ENCODE peak calls at places on chromosomes 6 and 20, in nine cellular contexts. B is BE2C; F is CD8-positive, alpha-beta T cell; D is left ventricle myocardium inferior; E is mammary epithelial cell; G is pancreas; S is spleen; O is cardiac muscle cell; J is cardiac fibroblast. A is an unnamed sample.

GRCh38 chr20:8170921-8171320 is 38.9 kb downstream of the PLCB1 start:
- DNase-seq in S (no peak), G (no peak), F (no peak), B (no peak), J (no peak), D (no peak), E (no peak), O (no peak), A (no peak)

GRCh38 chr20:48207505-48207904 is 422.2 kb upstream of the SULF2 start:
- DNase-seq in B (no peak), D (no peak), F (no peak), E (no peak), G (no peak), S (no peak), O (no peak), J (no peak), A (no peak)

GRCh38 chr6:125294925-125295324 is 6.8 kb downstream of the HDDC2 start:
- DNase-seq in F (no peak), G (no peak), D (no peak), S (no peak), J (no peak), O (no peak), E (no peak), B (no peak), A (no peak)

GRCh38 chr6:145415616-145416015 is 319.7 kb downstream of the EPM2A start:
- DNase-seq in G (no peak), F (no peak), D (no peak), S (no peak), O (no peak), B (no peak), E (no peak), J (no peak), A (no peak)

GRCh38 chr20:64108731-64109389 is 1.5 kb upstream of the NPBWR2 start:
- DNase-seq in G (no peak), O (no peak), F (no peak), D (peak), J (no peak), S (peak), B (no peak), E (no peak), A (no peak)

GRCh38 chr6:39102024-39102820 is 12.8 kb downstream of the SAYSD1 start:
- DNase-seq in F (no peak), S (no peak), G (no peak), D (peak), B (no peak), J (peak), E (peak), O (peak), A (peak)

GRCh38 chr20:59025086-59025485 is 5.9 kb downstream of the TUBB1 start:
- DNase-seq in F (no peak), B (no peak), J (no peak), D (no peak), O (no peak), S (no peak), E (no peak), G (no peak), A (no peak)

GRCh38 chr6:101365181-101365580 is 28.3 kb upstream of the GRIK2 start:
- DNase-seq in S (no peak), D (no peak), F (no peak), E (no peak), G (no peak), O (no peak), J (no peak), B (no peak), A (no peak)

GRCh38 chr20:32589256-32589655 is 4.1 kb upstream of the NOL4L start:
- DNase-seq in J (no peak), D (no peak), F (no peak), G (no peak), E (peak), S (no peak), B (no peak), O (no peak), A (peak)

GRCh38 chr20:46977909-46978588 is 83.4 kb downstream of the EYA2 start:
- DNase-seq in J (no peak), S (no peak), D (no peak), E (no peak), B (no peak), F (no peak), O (no peak), G (no peak), A (no peak)

GRCh38 chr20:22962567-22963439 is 72.3 kb upstream of the SSTR4 start:
- DNase-seq in G (no peak), D (no peak), S (no peak), F (no peak), E (peak), J (no peak), B (no peak), O (no peak), A (no peak)

GRCh38 chr6:19719691-19720127 is 117.5 kb upstream of the ID4 start:
- DNase-seq in O (peak), G (no peak), E (peak), F (no peak), B (no peak), D (no peak), J (peak), S (no peak), A (peak)

GRCh38 chr6:52144196-52145076 is 41.7 kb upstream of the IL17A start:
- DNase-seq in B (no peak), F (no peak), E (no peak), D (no peak), O (no peak), J (no peak), G (no peak), S (no peak), A (no peak)

GRCh38 chr6:81987293-81987692 is 234.8 kb upstream of the TENT5A start:
- DNase-seq in S (no peak), J (no peak), O (no peak), D (no peak), G (no peak), F (no peak), E (no peak), B (no peak), A (no peak)

GRCh38 chr20:52493177-52493711 is 301.7 kb upstream of the ZFP64 start:
- DNase-seq in B (peak), D (no peak), J (peak), G (no peak), F (no peak), E (no peak), O (peak), S (no peak), A (peak)

GRCh38 chr6:117270121-117270959 is 5.0 kb downstream of the VGLL2 start:
- DNase-seq in E (peak), O (peak), J (no peak), B (no peak), F (no peak), D (no peak), G (peak), S (peak), A (peak)

GRCh38 chr6:38806833-38807232 is 91.7 kb downstream of the DNAH8 start:
- DNase-seq in G (no peak), J (no peak), D (no peak), S (no peak), F (no peak), E (no peak), B (no peak), O (no peak), A (no peak)

GRCh38 chr20:36644032-36644712 is 1.8 kb downstream of the SLA2 start:
- DNase-seq in J (no peak), O (no peak), D (no peak), S (peak), B (no peak), E (no peak), G (no peak), F (peak), A (no peak)

GRCh38 chr6:7433211-7433610 is 43.6 kb downstream of the RIOK1 start:
- DNase-seq in D (no peak), E (no peak), F (no peak), B (no peak), J (no peak), G (no peak), O (no peak), S (no peak), A (no peak)

GRCh38 chr6:2589171-2589661 is 161.5 kb downstream of the MYLK4 start:
- DNase-seq in O (no peak), F (no peak), B (no peak), D (no peak), E (peak), G (no peak), S (no peak), J (no peak), A (no peak)

GRCh38 chr6:1792989-1793388 is 183.3 kb downstream of the FOXC1 start:
- DNase-seq in G (no peak), E (peak), J (peak), D (no peak), O (no peak), B (peak), F (no peak), S (no peak), A (no peak)

GRCh38 chr20:17938889-17939619 is 29.5 kb downstream of the SNX5 start:
- DNase-seq in B (peak), E (peak), J (peak), D (peak), O (peak), S (peak), G (peak), F (peak), A (peak)

GRCh38 chr6:148617522-148617921 is 129.3 kb upstream of the UST start:
- DNase-seq in B (no peak), D (no peak), O (peak), G (no peak), F (no peak), E (no peak), J (no peak), S (no peak), A (peak)

GRCh38 chr6:145031962-145032361 is 703.4 kb downstream of the EPM2A start:
- DNase-seq in E (no peak), S (no peak), D (no peak), G (no peak), B (no peak), J (no peak), O (no peak), F (no peak), A (no peak)

GRCh38 chr6:16712250-16712930 is 48.9 kb downstream of the ATXN1 start:
- DNase-seq in E (no peak), O (no peak), B (peak), J (no peak), G (no peak), F (peak), D (no peak), S (no peak), A (no peak)

GRCh38 chr6:156280131-156280530 is 497.0 kb upstream of the ARID1B start:
- DNase-seq in D (no peak), F (no peak), J (no peak), E (no peak), B (peak), G (no peak), O (no peak), S (no peak), A (no peak)

GRCh38 chr20:49199729-49200293 is 11.7 kb upstream of the STAU1 start:
- DNase-seq in O (no peak), J (no peak), F (no peak), D (no peak), S (no peak), B (no peak), G (no peak), E (no peak), A (no peak)

GRCh38 chr20:38430679-38431325 is 4.3 kb downstream of the SNHG17 start:
- DNase-seq in D (no peak), G (no peak), S (no peak), J (no peak), F (no peak), B (no peak), O (no peak), E (no peak), A (peak)
- H3K4me3 ChIP-seq in D (no peak), G (no peak), S (no peak), J (no peak), F (no peak), B (no peak), O (no peak), E (no peak), A (no peak)

DNA sequence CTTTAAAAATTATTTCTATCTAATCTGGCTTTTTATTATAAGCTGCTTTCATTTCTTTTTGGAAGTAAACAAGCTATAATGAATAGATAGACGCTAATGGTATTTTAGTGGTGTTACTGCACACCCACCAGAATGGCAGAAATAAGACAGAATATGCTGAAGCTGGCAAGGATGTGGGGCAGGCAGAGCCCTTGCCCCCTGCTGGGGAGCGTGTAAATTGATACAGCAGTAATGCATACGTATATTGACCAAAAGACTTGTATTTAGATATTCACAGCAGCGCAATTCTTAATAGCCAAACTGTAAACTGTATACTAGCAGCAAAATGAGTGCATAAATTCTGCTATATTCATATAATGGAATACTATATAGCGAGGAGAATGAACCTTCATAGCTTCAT is 35.3 kb downstream of the TMEM181 start:
- DNase-seq in D (no peak), O (no peak), B (no peak), E (no peak), G (no peak), F (peak), J (peak), S (no peak), A (peak)
- TF ChIP-seq CTCF in D (peak), O (peak), B (peak), E (peak), G (no peak), F (no peak), J (peak), S (no peak), A (peak)

GRCh38 chr6:31149827-31150447 is 7.7 kb downstream of the CCHCR1 start:
- DNase-seq in J (no peak), S (no peak), B (no peak), E (no peak), O (no peak), D (no peak), F (no peak), G (no peak), A (no peak)
- H3K4me3 ChIP-seq in J (no peak), S (no peak), B (no peak), E (no peak), O (no peak), D (no peak), F (no peak), G (no peak), A (no peak)

GRCh38 chr6:111481836-111482235 is 1.2 kb downstream of the REV3L start:
- DNase-seq in D (no peak), E (peak), G (no peak), J (peak), F (no peak), B (no peak), O (no peak), S (no peak), A (peak)

GRCh38 chr6:111477481-111477938 is 5.5 kb downstream of the REV3L start:
- DNase-seq in E (peak), F (no peak), G (no peak), B (no peak), D (no peak), S (no peak), J (no peak), O (no peak), A (no peak)

GRCh38 chr6:111480988-111481830 is 1.8 kb downstream of the REV3L start:
- DNase-seq in S (no peak), J (peak), G (no peak), O (no peak), B (no peak), E (peak), D (no peak), F (no peak), A (no peak)

GRCh38 chr6:111478064-111478476 is 4.9 kb downstream of the REV3L start:
- DNase-seq in O (peak), F (no peak), J (peak), E (peak), G (no peak), D (no peak), S (no peak), B (no peak), A (peak)

GRCh38 chr6:111478749-111479148 is 4.3 kb downstream of the REV3L start:
- DNase-seq in G (no peak), J (peak), B (no peak), S (no peak), E (peak), O (peak), F (no peak), D (no peak), A (peak)
- TF ChIP-seq CTCF in G (no peak), J (peak), B (peak), S (no peak), E (peak), O (peak), F (peak), D (peak), A (peak)

GRCh38 chr6:158048589-158048988 is 66.9 kb downstream of the SYNJ2 start:
- DNase-seq in S (no peak), E (no peak), D (peak), B (no peak), F (no peak), O (no peak), J (no peak), G (no peak), A (no peak)

GRCh38 chr6:158051968-158052367 is 70.3 kb downstream of the SYNJ2 start:
- DNase-seq in B (no peak), G (no peak), F (no peak), J (no peak), D (no peak), S (no peak), E (no peak), O (no peak), A (no peak)

GRCh38 chr6:158049055-158050028 is 67.7 kb downstream of the SYNJ2 start:
- DNase-seq in J (no peak), B (peak), D (peak), F (no peak), O (no peak), E (peak), G (peak), S (no peak), A (no peak)

GRCh38 chr6:158050107-158050735 is 68.6 kb downstream of the SYNJ2 start:
- DNase-seq in S (no peak), J (no peak), G (no peak), E (no peak), D (peak), O (no peak), B (no peak), F (no peak), A (no peak)

GRCh38 chr6:158050955-158051354 is 69.3 kb downstream of the SYNJ2 start:
- DNase-seq in B (no peak), E (peak), G (no peak), O (no peak), J (no peak), S (no peak), D (no peak), F (no peak), A (peak)
- H3K4me3 ChIP-seq in B (no peak), E (no peak), G (no peak), O (no peak), J (no peak), S (no peak), D (no peak), F (no peak), A (no peak)

GRCh38 chr6:106158816-106159215 is 72.7 kb downstream of the PRDM1 start:
- DNase-seq in G (no peak), O (no peak), F (no peak), D (no peak), J (no peak), E (no peak), S (no peak), B (no peak), A (peak)

GRCh38 chr6:106154326-106154725 is 68.2 kb downstream of the PRDM1 start:
- DNase-seq in E (no peak), F (no peak), J (no peak), G (no peak), D (no peak), O (no peak), B (peak), S (no peak), A (no peak)

GRCh38 chr6:106156413-106156812 is 70.3 kb downstream of the PRDM1 start:
- DNase-seq in J (no peak), G (no peak), S (no peak), B (no peak), E (no peak), F (no peak), O (no peak), D (no peak), A (no peak)

GRCh38 chr6:106156863-106157262 is 70.7 kb downstream of the PRDM1 start:
- DNase-seq in D (no peak), B (no peak), G (no peak), S (no peak), F (no peak), J (no peak), O (no peak), E (no peak), A (no peak)

GRCh38 chr6:106155219-106155830 is 69.2 kb downstream of the PRDM1 start:
- DNase-seq in B (no peak), F (no peak), S (no peak), E (no peak), G (no peak), D (no peak), J (no peak), O (no peak), A (peak)
- TF ChIP-seq CTCF in B (peak), F (no peak), S (no peak), E (no peak), G (no peak), D (no peak), J (no peak), O (no peak), A (peak)

GRCh38 chr6:36624461-36625160 is 30.4 kb downstream of the SRSF3 start:
- DNase-seq in S (no peak), G (no peak), F (no peak), D (no peak), E (no peak), B (no peak), J (no peak), O (no peak), A (no peak)
- H3K4me3 ChIP-seq in S (no peak), G (no peak), F (no peak), D (no peak), E (no peak), B (no peak), J (no peak), O (no peak), A (peak)